ENCODE peak calls at places on chromosomes 3 and 15, in eight cellular contexts. A, Z, O, P, E, R, C and Q are unnamed samples.

GRCh38 chr3:189488241-189488767 is 142.9 kb upstream of the TP63 start:
- DNase-seq in P (no peak), Z (no peak), E (no peak), C (peak; percentile 80), R (no peak), O (no peak), A (peak; percentile 15), Q (peak; percentile 51)

GRCh38 chr15:74289671-74290070 is 53.5 kb downstream of the CCDC33 start:
- DNase-seq in R (no peak), Z (no peak), O (no peak), P (no peak), A (no peak), C (no peak), E (no peak), Q (no peak)

GRCh38 chr3:17103579-17103978 is 218.8 kb downstream of the PLCL2 start:
- DNase-seq in E (no peak), R (no peak), O (no peak), A (no peak), P (no peak), Z (no peak), C (no peak), Q (no peak)

GRCh38 chr3:141122455-141123030 is 71.4 kb downstream of the SPSB4 start:
- DNase-seq in O (no peak), P (no peak), Z (no peak), A (peak; percentile 33), E (no peak), C (no peak), R (no peak), Q (no peak)

GRCh38 chr3:17399586-17399985 is 342.8 kb downstream of the TBC1D5 start:
- DNase-seq in R (no peak), A (no peak), P (no peak), E (no peak), Z (no peak), C (no peak), O (no peak), Q (no peak)

GRCh38 chr3:124774841-124775402 is 44.7 kb downstream of the UMPS start:
- DNase-seq in Z (no peak), A (no peak), O (no peak), P (no peak), R (no peak), C (no peak), E (no peak), Q (no peak)

GRCh38 chr15:96054029-96054428 is 276.5 kb upstream of the NR2F2 start:
- DNase-seq in A (no peak), R (no peak), E (no peak), P (no peak), O (no peak), Z (no peak), C (no peak), Q (no peak)

GRCh38 chr15:74449643-74450205 is 11.2 kb downstream of the UBL7 start:
- DNase-seq in C (no peak), Z (no peak), A (no peak), O (no peak), R (no peak), P (no peak), E (no peak), Q (no peak)

GRCh38 chr3:111581403-111582113 is 13.6 kb downstream of the ZBED2 start:
- DNase-seq in E (no peak), Z (no peak), C (no peak), A (no peak), R (no peak), O (peak; percentile 41), P (no peak), Q (no peak)

GRCh38 chr15:73955326-73955725 is 29.1 kb downstream of the LOXL1 start:
- DNase-seq in C (no peak), O (no peak), P (no peak), A (no peak), E (no peak), R (no peak), Z (no peak), Q (no peak)

GRCh38 chr3:192817053-192817452 is 89.7 kb upstream of the FGF12 start:
- DNase-seq in E (no peak), O (no peak), R (no peak), P (no peak), Z (no peak), A (no peak), C (peak; percentile 57), Q (peak; percentile 50)

GRCh38 chr3:82977871-82978270 is 1216.4 kb upstream of the GBE1 start:
- DNase-seq in Z (no peak), P (no peak), A (peak; percentile 60), C (no peak), E (no peak), R (no peak), O (no peak), Q (no peak)

GRCh38 chr15:44861439-44861910 is 95.0 kb upstream of the TERB2 start:
- DNase-seq in A (no peak), O (no peak), E (no peak), R (no peak), Z (no peak), C (no peak), P (no peak), Q (no peak)

GRCh38 chr15:92707880-92708551 is 52.4 kb upstream of the FAM174B start:
- DNase-seq in Z (no peak), P (peak; percentile 26), R (no peak), C (no peak), E (no peak), O (no peak), A (no peak), Q (peak; percentile 38)

GRCh38 chr15:101250931-101251829 is 668 bp downstream of the CHSY1 start:
- DNase-seq in R (no peak), P (peak; percentile 59), Z (peak; percentile 60), E (no peak), O (peak; percentile 56), C (no peak), A (peak; percentile 73), Q (no peak)

GRCh38 chr3:124078978-124079911 is 87.3 kb upstream of the ROPN1 start:
- DNase-seq in E (no peak), R (no peak), P (peak; percentile 50), Z (peak; percentile 19), C (peak; percentile 47), O (peak; percentile 15), A (peak; percentile 75), Q (peak; percentile 57)

GRCh38 chr15:52728899-52729298 is 49.7 kb upstream of the ATOSA start:
- DNase-seq in P (no peak), Z (no peak), A (no peak), O (no peak), R (no peak), C (peak; percentile 54), E (no peak), Q (peak; percentile 47)

GRCh38 chr3:187737401-187738088 is 7.7 kb downstream of the BCL6 start:
- DNase-seq in A (peak; percentile 74), O (peak; percentile 64), R (peak; percentile 36), P (peak; percentile 84), C (peak; percentile 72), E (peak; percentile 63), Z (no peak), Q (peak; percentile 86)

GRCh38 chr3:87167634-87168456 is 59.3 kb upstream of the CHMP2B start:
- DNase-seq in A (peak; percentile 60), P (peak; percentile 48), R (no peak), C (peak; percentile 66), O (peak; percentile 5), Z (peak; percentile 2), E (no peak), Q (peak; percentile 76)

GRCh38 chr15:41562258-41562657 is 3.2 kb downstream of the TYRO3 start:
- DNase-seq in A (peak; percentile 22), P (no peak), E (no peak), C (no peak), O (peak; percentile 10), R (no peak), Z (no peak), Q (no peak)

GRCh38 chr15:41561104-41561776 is 2.2 kb downstream of the TYRO3 start:
- DNase-seq in C (no peak), A (peak; percentile 16), E (no peak), Z (no peak), P (no peak), O (no peak), R (no peak), Q (no peak)

GRCh38 chr15:41562784-41563198 is 3.8 kb downstream of the TYRO3 start:
- DNase-seq in R (no peak), C (no peak), P (no peak), O (peak; percentile 76), E (peak; percentile 76), Z (no peak), A (peak; percentile 48), Q (peak; percentile 72)

GRCh38 chr15:41559489-41560177 is 621 bp downstream of the TYRO3 start:
- DNase-seq in O (peak; percentile 66), A (peak; percentile 68), P (no peak), R (no peak), C (peak; percentile 5), Z (no peak), E (peak; percentile 37), Q (no peak)

DNA sequence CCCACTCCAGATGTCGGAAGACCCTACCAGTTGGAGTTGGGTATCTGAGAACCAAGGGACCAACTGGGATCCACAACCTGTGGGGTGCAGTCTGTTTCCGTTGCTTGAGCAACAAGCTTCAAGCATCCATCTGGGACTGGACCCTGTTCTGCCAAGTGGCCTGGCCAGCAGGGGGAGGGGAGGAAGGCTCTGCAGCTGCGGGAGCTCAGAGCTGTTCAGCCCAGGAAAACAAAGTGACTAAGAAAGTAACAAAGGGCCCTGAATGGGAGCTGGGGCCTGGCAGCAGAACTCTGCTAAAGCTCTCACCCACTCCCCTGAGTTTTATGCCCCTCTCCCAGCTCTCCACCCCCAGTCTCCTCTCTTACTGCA is 2.7 kb downstream of the TYRO3 start:
- DNase-seq in R (no peak), P (no peak), O (peak; percentile 16), Z (no peak), A (peak; percentile 90), E (peak; percentile 83), C (peak; percentile 72), Q (peak; percentile 81)
- TF ChIP-seq CTCF in R (no peak), P (no peak), O (no peak), Z (no peak), A (peak; percentile 50), E (peak; percentile 41), C (peak; percentile 44), Q (peak; percentile 33)

DNA sequence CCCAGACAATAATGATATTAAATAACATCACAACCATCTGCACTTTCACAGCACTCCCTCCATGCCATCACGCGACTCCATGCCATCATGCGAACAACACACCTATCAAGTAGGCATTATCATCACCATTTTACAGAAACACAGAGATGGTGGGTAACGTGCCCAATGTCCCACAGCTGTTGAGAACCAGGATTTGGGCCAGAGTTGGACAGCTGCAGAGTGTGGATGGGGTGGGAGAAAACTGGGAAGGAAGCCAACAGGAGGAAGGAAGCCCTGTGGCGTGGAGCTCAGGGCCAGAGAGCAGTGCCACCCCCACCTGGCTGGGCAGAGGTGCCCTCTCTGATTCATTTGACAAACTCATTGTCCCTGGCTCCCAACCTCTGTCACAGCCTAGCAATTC is 29.0 kb downstream of the RBPMS2 start:
- DNase-seq in R (no peak), E (no peak), A (no peak), O (no peak), P (no peak), C (no peak), Z (no peak), Q (no peak)
- H3K4me3 ChIP-seq in R (no peak overlapping the region), E (no peak overlapping the region), A (no peak overlapping the region), O (no peak overlapping the region), P (no peak overlapping the region), C (no peak overlapping the region), Z (no peak overlapping the region), Q (no peak overlapping the region)

GRCh38 chr15:31974855-31975421 is 55.4 kb upstream of the CHRNA7 start:
- DNase-seq in C (peak; percentile 28), O (peak; percentile 68), A (peak; percentile 88), P (no peak), E (no peak), R (no peak), Z (peak; percentile 35), Q (peak; percentile 21)
- TF ChIP-seq CTCF in C (peak; percentile 57), O (no peak), A (peak; percentile 88), P (peak; percentile 23), E (peak; percentile 29), R (peak; percentile 50), Z (peak; percentile 92), Q (peak; percentile 57)

GRCh38 chr15:99704444-99704838 is 28.8 kb downstream of the LYSMD4 start:
- DNase-seq in A (peak; percentile 89), O (no peak), P (peak; percentile 52), R (no peak), E (peak; percentile 68), Z (peak; percentile 78), C (peak; percentile 91), Q (peak; percentile 95)
- H3K4me3 ChIP-seq in A (no peak overlapping the region), O (no peak overlapping the region), P (no peak overlapping the region), R (no peak overlapping the region), E (no peak overlapping the region), Z (no peak overlapping the region), C (no peak overlapping the region), Q (no peak overlapping the region)